ENCODE peak calls at places on chromosomes 4 and X, in five cellular contexts. One of them, this sample, is unnamed.

GRCh38 chr4:48943387-48943786 is 36.8 kb upstream of the OCIAD2 start:
- DNase-seq in heart left ventricle: no peak
- DNase-seq in A549: peak; percentile 53
- DNase-seq in breast epithelium: no peak
- DNase-seq in upper lobe of left lung: no peak
- DNase-seq in this sample: no peak

GRCh38 chr4:124641715-124642380 is 70.7 kb downstream of the ANKRD50 start:
- DNase-seq in upper lobe of left lung: peak; percentile 25
- DNase-seq in heart left ventricle: no peak
- DNase-seq in breast epithelium: no peak
- DNase-seq in A549: peak; percentile 73
- DNase-seq in this sample: no peak

GRCh38 chr4:36446275-36446674 is 164.9 kb downstream of the DTHD1 start:
- DNase-seq in upper lobe of left lung: no peak
- DNase-seq in heart left ventricle: no peak
- DNase-seq in breast epithelium: no peak
- DNase-seq in A549: no peak
- DNase-seq in this sample: no peak

GRCh38 chrX:68710870-68711576 is 63.6 kb downstream of the STARD8 start:
- DNase-seq in heart left ventricle: no peak
- DNase-seq in A549: peak; percentile 65
- DNase-seq in upper lobe of left lung: peak; percentile 41
- DNase-seq in breast epithelium: no peak
- DNase-seq in this sample: no peak

GRCh38 chr4:22485751-22486150 is 30.1 kb downstream of the ADGRA3 start:
- DNase-seq in heart left ventricle: no peak
- DNase-seq in upper lobe of left lung: no peak
- DNase-seq in breast epithelium: no peak
- DNase-seq in A549: no peak
- DNase-seq in this sample: no peak

GRCh38 chr4:121156822-121157769 is 7.0 kb downstream of the TNIP3 start:
- DNase-seq in A549: peak; percentile 47
- DNase-seq in breast epithelium: no peak
- DNase-seq in heart left ventricle: peak; percentile 10
- DNase-seq in upper lobe of left lung: peak; percentile 79
- DNase-seq in this sample: no peak

GRCh38 chr4:83905952-83906351 is 370.0 kb downstream of the GPAT3 start:
- DNase-seq in breast epithelium: no peak
- DNase-seq in upper lobe of left lung: no peak
- DNase-seq in A549: peak; percentile 17
- DNase-seq in heart left ventricle: no peak
- DNase-seq in this sample: no peak

GRCh38 chrX:131595120-131595519 is 51.2 kb downstream of the OR13H1 start:
- DNase-seq in breast epithelium: no peak
- DNase-seq in heart left ventricle: no peak
- DNase-seq in A549: no peak
- DNase-seq in upper lobe of left lung: no peak
- DNase-seq in this sample: no peak

GRCh38 chr4:673349-674091 is 556 bp downstream of the ATP5ME start:
- DNase-seq in breast epithelium: no peak
- DNase-seq in upper lobe of left lung: no peak
- DNase-seq in A549: no peak
- DNase-seq in heart left ventricle: no peak
- DNase-seq in this sample: no peak

GRCh38 chr4:11259837-11260236 is 168.9 kb downstream of the HS3ST1 start:
- DNase-seq in A549: no peak
- DNase-seq in breast epithelium: no peak
- DNase-seq in heart left ventricle: no peak
- DNase-seq in upper lobe of left lung: no peak
- DNase-seq in this sample: no peak

GRCh38 chrX:112874140-112874539 is 33.5 kb upstream of the AMOT start:
- DNase-seq in upper lobe of left lung: no peak
- DNase-seq in breast epithelium: no peak
- DNase-seq in A549: no peak
- DNase-seq in heart left ventricle: no peak
- DNase-seq in this sample: no peak

GRCh38 chrX:46180258-46180687 is 364.9 kb downstream of the ZNF674 start:
- DNase-seq in heart left ventricle: no peak
- DNase-seq in A549: peak; percentile 60
- DNase-seq in upper lobe of left lung: no peak
- DNase-seq in breast epithelium: no peak
- DNase-seq in this sample: no peak

DNA sequence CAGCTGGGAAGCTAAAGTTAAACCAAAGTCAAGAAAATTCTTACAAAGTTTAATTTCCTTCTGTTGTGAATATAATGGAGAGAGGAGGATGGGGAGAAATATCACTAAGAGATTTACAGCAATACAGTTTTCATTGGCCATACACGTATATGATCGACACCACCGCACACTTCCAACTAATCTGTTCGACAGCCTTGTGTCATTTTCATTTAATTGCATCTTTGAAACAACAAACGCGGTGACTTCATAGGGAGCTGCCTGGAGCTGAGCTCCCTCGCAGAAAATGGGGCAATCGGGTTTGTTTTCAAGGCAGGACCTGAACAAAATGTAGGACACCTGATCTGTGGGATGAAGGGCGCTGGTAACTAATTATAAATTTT is 1.3 kb downstream of the PTPN13 start:
- DNase-seq in heart left ventricle: no peak
- DNase-seq in breast epithelium: no peak
- DNase-seq in upper lobe of left lung: no peak
- DNase-seq in A549: no peak
- DNase-seq in this sample: no peak
- H3K4me3 ChIP-seq in heart left ventricle: peak overlapping the region; percentile 73
- H3K4me3 ChIP-seq in breast epithelium: peak overlapping the region; percentile 81
- H3K4me3 ChIP-seq in upper lobe of left lung: peak overlapping the region; percentile 37
- H3K4me3 ChIP-seq in A549: peak overlapping the region; percentile 87
- H3K4me3 ChIP-seq in this sample: peak overlapping the region; percentile 95

DNA sequence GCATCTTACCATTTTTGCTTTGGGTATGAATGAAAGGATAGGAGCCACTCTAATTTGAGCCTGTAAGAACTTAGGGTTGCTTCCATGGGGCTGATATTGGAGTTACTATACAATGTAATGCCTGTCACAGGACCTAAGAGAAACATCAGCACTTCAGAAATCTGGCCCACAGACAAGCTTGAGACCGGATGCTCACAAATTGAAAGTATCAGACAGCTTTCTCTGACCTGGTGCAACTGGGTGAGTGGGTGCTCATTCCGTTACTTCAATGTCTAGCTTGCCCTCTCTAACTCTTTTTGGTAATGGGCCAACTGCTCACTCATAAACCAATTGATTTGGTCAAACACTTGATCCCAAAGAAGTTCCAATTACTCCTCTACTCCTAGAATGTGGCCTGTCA is 62.1 kb downstream of the GPC4 start:
- DNase-seq in heart left ventricle: no peak
- DNase-seq in breast epithelium: no peak
- DNase-seq in upper lobe of left lung: no peak
- DNase-seq in A549: no peak
- DNase-seq in this sample: no peak
- H3K4me1 ChIP-seq in heart left ventricle: no peaks in the 10 kb centered on the region
- H3K4me1 ChIP-seq in breast epithelium: no peaks in the 10 kb centered on the region
- H3K4me1 ChIP-seq in upper lobe of left lung: no peaks in the 10 kb centered on the region
- H3K4me1 ChIP-seq in A549: no peaks in the 10 kb centered on the region
- H3K4me1 ChIP-seq in this sample: no peaks in the 10 kb centered on the region

GRCh38 chr4:145481164-145481941 is at the start of gene SMAD1:
- DNase-seq in A549: peak; percentile 72
- DNase-seq in upper lobe of left lung: peak; percentile 80
- DNase-seq in heart left ventricle: peak; percentile 86
- DNase-seq in breast epithelium: peak; percentile 86
- DNase-seq in this sample: peak; percentile 83
- TF ChIP-seq POLR2A in A549: peak; percentile 44
- TF ChIP-seq POLR2A in upper lobe of left lung: peak; percentile 50
- TF ChIP-seq POLR2A in heart left ventricle: no peak
- TF ChIP-seq POLR2A in breast epithelium: no peak
- TF ChIP-seq POLR2A in this sample: no peak

DNA sequence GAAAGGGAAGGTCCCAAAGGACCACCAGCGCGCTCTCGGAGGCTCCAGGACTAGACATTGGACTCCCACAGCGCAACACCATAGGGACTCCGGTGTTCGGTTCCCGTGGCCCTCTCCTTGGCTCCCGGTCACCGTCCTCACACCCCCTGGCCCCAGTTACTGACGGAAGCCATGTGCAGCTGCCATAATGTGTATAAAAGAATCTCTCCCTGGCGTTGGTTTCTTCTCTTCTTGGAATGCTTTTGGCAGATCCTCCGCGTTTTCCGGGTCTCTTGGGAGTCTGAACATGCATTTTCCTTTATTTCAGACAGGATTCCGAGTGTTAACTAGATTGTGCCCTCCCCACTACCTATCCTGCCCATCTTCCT is 69.7 kb downstream of the FBXO8 start:
- DNase-seq in heart left ventricle: no peak
- DNase-seq in upper lobe of left lung: no peak
- DNase-seq in A549: no peak
- DNase-seq in breast epithelium: no peak
- DNase-seq in this sample: no peak
- H3K4me3 ChIP-seq in heart left ventricle: peak overlapping the region; percentile 57
- H3K4me3 ChIP-seq in upper lobe of left lung: no peak overlapping the region
- H3K4me3 ChIP-seq in A549: no peak overlapping the region
- H3K4me3 ChIP-seq in breast epithelium: peak overlapping the region; percentile 49
- H3K4me3 ChIP-seq in this sample: peak overlapping the region; percentile 23

GRCh38 chr4:6910960-6911874 is 1.6 kb downstream of the TBC1D14 start:
- DNase-seq in breast epithelium: no peak
- DNase-seq in upper lobe of left lung: no peak
- DNase-seq in heart left ventricle: no peak
- DNase-seq in A549: no peak
- DNase-seq in this sample: peak; percentile 29
- H3K4me1 ChIP-seq in breast epithelium: no peaks in the 10 kb centered on the region
- H3K4me1 ChIP-seq in upper lobe of left lung: peaks cover 30% of the 10 kb centered on the region
- H3K4me1 ChIP-seq in heart left ventricle: peaks cover 37% of the 10 kb centered on the region
- H3K4me1 ChIP-seq in A549: peaks cover 34% of the 10 kb centered on the region
- H3K4me1 ChIP-seq in this sample: peaks cover 43% of the 10 kb centered on the region

GRCh38 chr4:96955691-96956090 is 1115.8 kb downstream of the PDHA2 start:
- DNase-seq in A549: no peak
- DNase-seq in heart left ventricle: no peak
- DNase-seq in breast epithelium: no peak
- DNase-seq in upper lobe of left lung: no peak
- DNase-seq in this sample: no peak
- TF ChIP-seq POLR2A in A549: no peak
- TF ChIP-seq POLR2A in heart left ventricle: no peak
- TF ChIP-seq POLR2A in breast epithelium: no peak
- TF ChIP-seq POLR2A in upper lobe of left lung: no peak
- TF ChIP-seq POLR2A in this sample: no peak